ENCODE peak calls at places on chromosomes 13 and 19, in four cellular contexts. A, I, H and O are unnamed samples.

GRCh38 chr19:18895828-18896341 is at the start of gene CERS1:
- DNase-seq in A (no peak), I (no peak), H (no peak), O (no peak)

GRCh38 chr19:50551713-50552187 is 16.5 kb downstream of the LRRC4B start:
- DNase-seq in I (no peak), H (no peak), A (no peak), O (no peak)

GRCh38 chr19:2848625-2849024 is 7.3 kb downstream of the ZNF555 start:
- DNase-seq in H (no peak), A (no peak), I (no peak), O (no peak)

GRCh38 chr19:13163609-13164364 is 13.6 kb downstream of the IER2 start:
- DNase-seq in I (peak; percentile 83), H (peak; percentile 92), A (peak; percentile 90), O (peak; percentile 92)

GRCh38 chr13:63408227-63409202 is 1992.9 kb upstream of the PCDH20 start:
- DNase-seq in H (peak; percentile 62), I (no peak), A (no peak), O (peak; percentile 5)

GRCh38 chr13:51328488-51328887 is 11.0 kb upstream of the SERPINE3 start:
- DNase-seq in H (no peak), A (no peak), I (no peak), O (peak; percentile 72)

GRCh38 chr19:48152552-48152951 is 17.6 kb downstream of the LIG1 start:
- DNase-seq in I (peak; percentile 60), H (peak; percentile 69), A (peak; percentile 49), O (peak; percentile 18)

GRCh38 chr19:41887711-41888382 is 4.9 kb downstream of the ARHGEF1 start:
- DNase-seq in H (no peak), A (peak; percentile 96), I (peak; percentile 70), O (peak; percentile 36)

GRCh38 chr19:46603752-46604241 is 2.7 kb downstream of the CALM3 start:
- DNase-seq in H (no peak), A (peak; percentile 36), I (no peak), O (no peak)

GRCh38 chr19:398719-399118 is 10.2 kb downstream of the C2CD4C start:
- DNase-seq in A (no peak), H (no peak), I (no peak), O (no peak)

GRCh38 chr19:7789447-7789846 is 26.4 kb downstream of the CLEC4M start:
- DNase-seq in A (no peak), H (no peak), I (peak; percentile 39), O (no peak)

GRCh38 chr13:74105871-74106270 is 28.3 kb downstream of the KLF12 start:
- DNase-seq in H (no peak), I (no peak), A (no peak), O (no peak)

GRCh38 chr13:46295531-46296464 is 84.1 kb downstream of the LRRC63 start:
- DNase-seq in A (no peak), H (peak; percentile 98), I (no peak), O (no peak)

GRCh38 chr13:91576590-91576989 is 178.2 kb downstream of the GPC5 start:
- DNase-seq in I (peak; percentile 19), H (no peak), A (no peak), O (peak; percentile 20)

GRCh38 chr13:68995972-68996670 is 1111.5 kb upstream of the ATXN8OS start:
- DNase-seq in H (no peak), I (no peak), A (no peak), O (no peak)

GRCh38 chr13:75494491-75494890 is 12.5 kb upstream of the TBC1D4 start:
- DNase-seq in I (no peak), A (no peak), H (no peak), O (no peak)

GRCh38 chr13:58429917-58430316 is 798.4 kb downstream of the PCDH17 start:
- DNase-seq in I (no peak), A (no peak), H (no peak), O (no peak)

GRCh38 chr19:4061683-4062575 is 4.8 kb downstream of the ZBTB7A start:
- DNase-seq in A (peak; percentile 87), I (peak; percentile 94), H (no peak), O (no peak)

GRCh38 chr13:111184685-111185401 is 69.7 kb downstream of the ARHGEF7 start:
- DNase-seq in A (no peak), I (no peak), H (no peak), O (no peak)

GRCh38 chr19:343941-344624 is 513 bp downstream of the MIER2 start:
- DNase-seq in H (peak; percentile 26), I (no peak), A (no peak), O (no peak)

GRCh38 chr19:4636151-4636717 is 3.1 kb upstream of the TNFAIP8L1 start:
- DNase-seq in H (peak; percentile 41), I (peak; percentile 65), A (peak; percentile 53), O (no peak)

GRCh38 chr13:112685856-112686255 is 4.0 kb upstream of the ATP11A start:
- DNase-seq in H (no peak), I (no peak), A (peak; percentile 75), O (no peak)

GRCh38 chr13:112819111-112819510 is 129.3 kb downstream of the ATP11A start:
- DNase-seq in A (no peak), H (no peak), I (no peak), O (no peak)

GRCh38 chr19:31784631-31785237 is 435.5 kb upstream of the TSHZ3 start:
- DNase-seq in A (no peak), I (no peak), H (peak; percentile 1), O (no peak)

GRCh38 chr13:111411186-111411858 is 90.9 kb downstream of the TEX29 start:
- DNase-seq in H (no peak), A (no peak), I (no peak), O (no peak)

GRCh38 chr19:32580353-32580900 is 563 bp upstream of the PDCD5 start:
- DNase-seq in H (no peak), A (peak; percentile 50), I (no peak), O (no peak)

GRCh38 chr19:19026299-19026971 is 6.9 kb downstream of the SUGP2 start:
- DNase-seq in A (no peak), H (no peak), I (no peak), O (no peak)

GRCh38 chr13:43405457-43405856 is 381.3 kb downstream of the ENOX1 start:
- DNase-seq in I (no peak), H (peak; percentile 43), A (no peak), O (no peak)

GRCh38 chr13:96112936-96113335 is 23.0 kb downstream of the HS6ST3 start:
- DNase-seq in H (no peak), A (no peak), I (no peak), O (no peak)

GRCh38 chr19:1470864-1471513 is 8.0 kb downstream of the C19orf25 start:
- DNase-seq in I (no peak), A (peak; percentile 77), H (no peak), O (no peak)

GRCh38 chr19:39599116-39599515 is 3.2 kb upstream of the LGALS13 start:
- DNase-seq in H (peak; percentile 22), I (no peak), A (no peak), O (peak; percentile 20)

GRCh38 chr19:7426986-7427385 is 61.8 kb downstream of the PEX11G start:
- DNase-seq in H (no peak), I (no peak), A (no peak), O (no peak)

GRCh38 chr13:47433461-47434005 is 536.7 kb upstream of the HTR2A start:
- DNase-seq in A (no peak), H (peak; percentile 12), I (no peak), O (no peak)

DNA sequence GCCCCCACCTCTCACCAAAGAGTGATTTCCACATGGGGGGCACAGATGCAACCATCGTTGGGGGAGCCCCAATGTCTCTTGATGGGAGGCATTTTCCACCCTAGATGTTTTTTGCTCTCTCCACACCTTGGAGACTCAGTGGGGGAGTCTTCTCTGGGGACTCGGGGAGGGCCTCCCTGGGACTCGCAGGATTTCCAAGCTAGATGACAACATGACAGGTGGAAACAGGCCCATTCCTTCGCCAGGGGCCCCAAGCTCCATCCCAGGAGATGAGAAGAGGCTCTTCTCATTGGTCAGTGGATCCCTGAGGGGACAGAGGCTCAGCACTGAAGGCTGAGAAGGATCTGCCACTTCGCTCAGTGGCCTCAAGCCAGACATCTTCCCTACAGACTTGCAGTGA is 12.7 kb upstream of the KIR2DL4 start:
- DNase-seq in A (no peak), H (no peak), I (peak; percentile 0), O (no peak)
- H3K9me3 ChIP-seq in A (no peaks in the 10 kb centered on the region), H (no peaks in the 10 kb centered on the region), I (no peaks in the 10 kb centered on the region), O (no peaks in the 10 kb centered on the region)

GRCh38 chr19:28727133-28727834 is 485.7 kb downstream of the UQCRFS1 start:
- DNase-seq in A (no peak), H (peak; percentile 34), I (no peak), O (peak; percentile 76)
- H3K4me3 ChIP-seq in A (no peak overlapping the region), H (no peak overlapping the region), I (peak overlapping the region; percentile 34), O (peak overlapping the region; percentile 80)

GRCh38 chr19:57398868-57399267 is 9.2 kb downstream of the ZNF548 start:
- DNase-seq in H (no peak), I (no peak), A (no peak), O (no peak)
- H3K9me3 ChIP-seq in H (peaks cover 2% of the 10 kb centered on the region), I (no peaks in the 10 kb centered on the region), A (peaks cover 15% of the 10 kb centered on the region), O (peaks cover 11% of the 10 kb centered on the region)

GRCh38 chr13:35741657-35742056 is 265.2 kb upstream of the MAB21L1 start:
- DNase-seq in I (no peak), A (no peak), H (no peak), O (no peak)
- H3K4me3 ChIP-seq in I (no peak overlapping the region), A (no peak overlapping the region), H (no peak overlapping the region), O (no peak overlapping the region)

DNA sequence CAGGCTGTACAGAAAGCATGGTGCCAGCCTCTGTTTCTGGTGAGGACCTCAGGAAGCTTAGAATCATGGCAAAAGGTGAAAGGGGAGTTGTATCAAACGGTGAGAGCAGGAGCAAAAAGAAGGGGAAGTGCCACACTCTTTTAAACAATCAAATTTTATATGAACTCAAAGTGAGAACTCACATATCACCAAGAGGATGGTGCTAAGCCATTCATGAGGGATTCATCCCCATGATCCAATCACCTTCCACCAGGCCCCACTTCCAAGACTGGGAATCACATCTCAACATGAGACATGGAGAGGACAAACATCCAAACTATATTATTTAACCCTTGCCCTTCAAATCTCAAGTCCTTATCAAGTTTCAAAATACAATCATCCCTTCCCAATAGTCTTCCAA is 836.7 kb downstream of the SLITRK5 start:
- DNase-seq in A (no peak), I (no peak), H (no peak), O (no peak)
- H3K9me3 ChIP-seq in A (peaks cover 20% of the 10 kb centered on the region), I (no peaks in the 10 kb centered on the region), H (no peaks in the 10 kb centered on the region), O (peaks cover 42% of the 10 kb centered on the region)

GRCh38 chr19:17180997-17181702 is 34.0 kb upstream of the USE1 start:
- DNase-seq in H (no peak), A (no peak), I (no peak), O (no peak)
- H3K4me3 ChIP-seq in H (no peak overlapping the region), A (no peak overlapping the region), I (no peak overlapping the region), O (no peak overlapping the region)

GRCh38 chr13:106588367-106588766 is 20.4 kb upstream of the ARGLU1 start:
- DNase-seq in A (no peak), H (no peak), I (no peak), O (no peak)
- H3K9me3 ChIP-seq in A (peaks cover 26% of the 10 kb centered on the region), H (no peaks in the 10 kb centered on the region), I (no peaks in the 10 kb centered on the region), O (peaks cover 21% of the 10 kb centered on the region)